ENCODE peak calls at places on chromosomes 3 and 15, in five cellular contexts. N is right lobe of liver, V is MM.1S, G is coronary artery, S is uterus. J is an unnamed sample.

GRCh38 chr3:193348686-193349085 is 29.9 kb downstream of the ATP13A5 start:
- DNase-seq in N (no peak), V (no peak), G (no peak), S (no peak), J (no peak)

GRCh38 chr3:23993556-23994246 is 48.6 kb downstream of the NR1D2 start:
- DNase-seq in N (no peak), V (no peak), G (no peak), S (no peak), J (no peak)

GRCh38 chr3:125120370-125121122 is 64.7 kb upstream of the HEG1 start:
- DNase-seq in N (no peak), V (no peak), G (no peak), S (no peak), J (no peak)

GRCh38 chr3:167882057-167882667 is 146.6 kb downstream of the SERPINI1 start:
- DNase-seq in N (no peak), V (peak), G (no peak), S (no peak), J (no peak)

GRCh38 chr3:72134989-72135451 is 350.1 kb upstream of the PROK2 start:
- DNase-seq in N (no peak), V (no peak), G (no peak), S (no peak), J (no peak)

GRCh38 chr3:66037986-66038369 is 740 bp downstream of the MAGI1 start:
- DNase-seq in N (peak), V (peak), G (peak), S (peak), J (no peak)

GRCh38 chr3:17901893-17902292 is 159.5 kb upstream of the TBC1D5 start:
- DNase-seq in N (no peak), V (peak), G (no peak), S (no peak), J (no peak)

GRCh38 chr3:174659516-174659915 is 199.6 kb upstream of the NAALADL2 start:
- DNase-seq in N (no peak), V (no peak), G (no peak), S (no peak), J (no peak)

GRCh38 chr3:55473788-55474187 is 13.3 kb downstream of the WNT5A start:
- DNase-seq in N (no peak), V (no peak), G (no peak), S (no peak), J (no peak)

GRCh38 chr3:121482651-121483050 is 63.1 kb downstream of the POLQ start:
- DNase-seq in N (no peak), V (no peak), G (no peak), S (no peak), J (no peak)

GRCh38 chr15:47411733-47412530 is 305.4 kb upstream of the SEMA6D start:
- DNase-seq in N (no peak), V (no peak), G (no peak), S (no peak), J (no peak)

GRCh38 chr15:62847900-62848489 is 194.6 kb upstream of the TPM1 start:
- DNase-seq in N (peak), V (peak), G (no peak), S (peak), J (peak)

GRCh38 chr3:48445277-48445882 is 1.2 kb upstream of the ATRIP start:
- DNase-seq in N (no peak), V (no peak), G (no peak), S (no peak), J (no peak)

GRCh38 chr3:188177721-188178120 is 23.8 kb downstream of the LPP start:
- DNase-seq in N (no peak), V (no peak), G (no peak), S (no peak), J (no peak)

GRCh38 chr15:52567886-52568568 is 803 bp downstream of the ARPP19 start:
- DNase-seq in N (peak), V (peak), G (no peak), S (no peak), J (peak)

GRCh38 chr3:26522919-26523318 is 99.7 kb upstream of the LRRC3B start:
- DNase-seq in N (no peak), V (no peak), G (no peak), S (no peak), J (no peak)

GRCh38 chr15:41085029-41085428 is 31.1 kb downstream of the INO80 start:
- DNase-seq in N (no peak), V (no peak), G (no peak), S (no peak), J (no peak)

GRCh38 chr3:58214484-58215316 is 3.9 kb upstream of the DNASE1L3 start:
- DNase-seq in N (no peak), V (peak), G (peak), S (no peak), J (peak)

GRCh38 chr3:94304953-94305352 is 242.1 kb downstream of the NSUN3 start:
- DNase-seq in N (no peak), V (no peak), G (no peak), S (no peak), J (no peak)

GRCh38 chr3:187403768-187404270 is 35.6 kb downstream of the RTP4 start:
- DNase-seq in N (no peak), V (no peak), G (no peak), S (peak), J (no peak)

GRCh38 chr3:174016186-174016585 is 618.6 kb downstream of the NLGN1 start:
- DNase-seq in N (no peak), V (no peak), G (no peak), S (no peak), J (no peak)

GRCh38 chr15:91660174-91660649 is 193.3 kb upstream of the SLCO3A1 start:
- DNase-seq in N (no peak), V (no peak), G (no peak), S (no peak), J (no peak)

GRCh38 chr3:183375337-183375736 is 53.1 kb downstream of the MCF2L2 start:
- DNase-seq in N (no peak), V (no peak), G (no peak), S (no peak), J (no peak)

GRCh38 chr3:112776000-112776399 is 70.7 kb downstream of the CD200R1L start:
- DNase-seq in N (no peak), V (peak), G (no peak), S (no peak), J (no peak)

GRCh38 chr15:78715439-78715838 is 74.4 kb upstream of the CHRNB4 start:
- DNase-seq in N (no peak), V (no peak), G (no peak), S (no peak), J (peak)

GRCh38 chr15:23422099-23422945 is 24.7 kb downstream of the GOLGA6L2 start:
- DNase-seq in N (no peak), V (no peak), G (no peak), S (no peak), J (peak)

GRCh38 chr3:132368962-132369361 is 48.3 kb upstream of the DNAJC13 start:
- DNase-seq in N (no peak), V (no peak), G (no peak), S (no peak), J (no peak)

GRCh38 chr3:172166890-172167289 is 127.5 kb downstream of the FNDC3B start:
- DNase-seq in N (no peak), V (no peak), G (no peak), S (no peak), J (no peak)

DNA sequence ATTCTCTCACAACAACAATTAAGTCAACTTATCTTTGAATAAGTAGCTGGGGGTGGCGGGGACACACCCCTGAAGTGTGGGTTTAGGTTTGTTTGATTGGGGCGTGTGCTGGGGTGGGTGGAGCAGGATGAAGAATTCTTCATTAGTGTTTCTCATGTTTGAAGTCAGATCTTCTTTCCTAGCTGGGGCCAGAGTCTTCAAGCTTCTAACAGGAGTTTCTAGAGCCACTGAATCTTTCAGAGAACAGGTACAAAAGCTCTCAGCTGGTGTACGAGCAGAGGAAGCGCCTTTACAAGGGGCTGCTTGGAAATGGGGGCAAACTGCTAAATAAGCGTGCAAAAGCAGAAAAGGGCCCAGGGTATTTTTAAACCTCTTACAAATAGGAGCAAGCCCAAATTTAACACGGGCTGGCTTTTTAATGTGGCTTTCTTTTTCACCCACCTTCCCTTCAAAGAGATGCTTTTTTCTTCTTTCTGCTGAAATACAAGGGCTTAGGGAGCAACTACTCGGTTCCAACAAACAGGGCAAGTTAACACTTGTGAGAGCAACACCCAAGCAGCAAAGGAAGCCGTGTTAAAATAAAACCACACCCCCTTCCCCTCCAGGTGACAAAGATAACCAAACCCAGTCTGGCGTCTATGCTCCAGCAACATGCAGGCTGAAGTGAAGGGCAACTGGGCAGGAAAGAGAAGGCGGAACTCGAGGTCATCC is 86.9 kb upstream of the RASGRP1 start:
- DNase-seq in N (no peak), V (no peak), G (no peak), S (no peak), J (no peak)
- H3K4me3 ChIP-seq in N (no peak), V (no peak), G (no peak), S (no peak), J (no peak)

GRCh38 chr3:130648293-130648692 is 98.3 kb downstream of the PIK3R4 start:
- DNase-seq in N (no peak), V (no peak), G (no peak), S (no peak), J (no peak)
- H3K4me3 ChIP-seq in N (no peak), V (no peak), G (no peak), S (no peak), J (no peak)

GRCh38 chr15:38130200-38130567 is 122.5 kb upstream of the SPRED1 start:
- DNase-seq in N (no peak), V (peak), G (no peak), S (no peak), J (no peak)
- H3K4me3 ChIP-seq in N (no peak), V (peak), G (peak), S (peak), J (no peak)

GRCh38 chr3:13420817-13421755 is 964 bp upstream of the NUP210 start:
- DNase-seq in N (no peak), V (peak), G (no peak), S (no peak), J (no peak)

GRCh38 chr3:13416002-13416793 is 3.9 kb downstream of the NUP210 start:
- DNase-seq in N (no peak), V (no peak), G (no peak), S (no peak), J (no peak)

GRCh38 chr3:13419356-13420050 is 619 bp downstream of the NUP210 start:
- DNase-seq in N (peak), V (peak), G (no peak), S (no peak), J (no peak)

GRCh38 chr3:13424111-13424844 is 4.2 kb upstream of the NUP210 start:
- DNase-seq in N (no peak), V (no peak), G (no peak), S (no peak), J (no peak)

DNA sequence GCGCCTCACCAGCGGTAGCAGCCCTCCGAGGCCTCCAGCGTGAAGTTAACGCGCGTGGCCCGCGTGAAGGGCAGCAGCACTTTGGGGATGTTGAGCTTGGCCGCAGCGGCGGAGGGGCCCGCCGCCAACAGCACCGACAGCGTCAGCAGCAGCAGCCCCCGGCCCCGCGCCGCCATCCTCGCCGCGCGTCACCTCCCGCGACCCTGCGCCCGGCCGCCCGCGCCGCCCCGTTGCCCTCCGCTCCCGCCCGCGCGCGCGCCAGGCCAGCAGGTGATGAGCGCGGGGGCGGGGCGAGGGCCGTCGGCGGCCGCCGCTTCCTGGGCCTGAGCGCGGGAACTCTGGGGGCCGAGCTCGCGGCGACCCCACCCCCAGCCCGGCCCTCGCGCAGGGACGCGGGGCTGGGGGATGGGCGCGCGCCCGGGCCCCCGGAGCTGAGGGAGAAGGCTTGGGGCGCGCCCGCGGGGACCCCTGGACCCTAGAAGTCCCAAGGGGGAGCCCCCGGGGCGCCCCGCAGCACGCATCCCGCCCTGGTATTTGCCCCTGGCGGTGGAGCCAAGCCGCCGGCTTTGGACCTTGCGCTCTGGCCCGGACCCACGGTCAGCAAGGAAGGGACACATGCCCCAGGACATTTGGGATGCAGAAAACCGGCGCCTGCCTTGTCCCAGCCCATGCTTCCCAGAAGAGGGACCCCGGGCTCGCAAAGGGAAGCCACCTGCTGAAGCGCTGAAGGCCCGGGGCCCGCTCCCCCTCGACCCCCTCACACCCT is at the start of gene NUP210:
- DNase-seq in N (peak), V (peak), G (no peak), S (no peak), J (no peak)
- H3K4me3 ChIP-seq in N (peak), V (peak), G (peak), S (no peak), J (peak)